ENCODE peak calls at places on chromosomes 7 and 10, in nine cellular contexts. N is BE2C, V is uterus, G is IMR-90, K is tibial artery, B is aorta, X is upper lobe of right lung, H is ovary, J is testis. A is an unnamed sample.
A peak's percentile ranks its signal among the peaks of the same experiment; 100 is the strongest.

GRCh38 chr10:68348265-68348741 is 15.6 kb upstream of the PBLD start:
- DNase-seq in G (peak; percentile 65), J (peak; percentile 31), B (no peak), K (no peak), N (peak; percentile 48), V (no peak), X (no peak), H (no peak), A (peak; percentile 61)

GRCh38 chr10:127300868-127301321 is 104.5 kb upstream of the INSYN2A start:
- DNase-seq in N (no peak), H (no peak), V (no peak), K (peak; percentile 34), X (no peak), G (no peak), J (no peak), B (no peak), A (no peak)

GRCh38 chr7:43164757-43165156 is 52.3 kb downstream of the HECW1 start:
- DNase-seq in K (no peak), J (no peak), V (no peak), X (no peak), N (no peak), H (no peak), B (no peak), G (peak; percentile 97), A (no peak)

GRCh38 chr10:45052700-45053099 is 52.0 kb downstream of the ZNF22 start:
- DNase-seq in N (no peak), H (no peak), B (no peak), K (no peak), X (no peak), V (no peak), G (no peak), J (no peak), A (no peak)

GRCh38 chr7:82805527-82805960 is 357.1 kb downstream of the PCLO start:
- DNase-seq in B (no peak), K (no peak), H (no peak), X (no peak), J (no peak), G (peak; percentile 95), V (no peak), N (peak; percentile 21), A (no peak)

GRCh38 chr7:38825721-38826440 is 83.1 kb downstream of the VPS41 start:
- DNase-seq in K (no peak), H (no peak), B (no peak), X (no peak), G (no peak), J (no peak), N (peak; percentile 12), V (no peak), A (no peak)

GRCh38 chr10:133162178-133162909 is 2.3 kb downstream of the KNDC1 start:
- DNase-seq in N (no peak), B (no peak), G (no peak), V (no peak), J (peak; percentile 85), X (peak; percentile 80), H (peak; percentile 18), K (no peak), A (no peak)

GRCh38 chr7:152016947-152017346 is 8.5 kb upstream of the GALNT11 start:
- DNase-seq in G (no peak), X (no peak), H (no peak), K (no peak), N (no peak), V (no peak), B (no peak), J (no peak), A (no peak)

GRCh38 chr7:81845628-81846259 is 75.9 kb upstream of the HGF start:
- DNase-seq in K (no peak), H (no peak), B (no peak), N (no peak), X (no peak), J (no peak), G (peak; percentile 25), V (no peak), A (no peak)

GRCh38 chr7:27148031-27148775 is 629 bp upstream of the HOXA6 start:
- DNase-seq in J (peak; percentile 6), V (peak; percentile 31), H (peak; percentile 27), B (no peak), N (peak; percentile 4), K (peak; percentile 80), G (no peak), X (no peak), A (peak; percentile 21)

DNA sequence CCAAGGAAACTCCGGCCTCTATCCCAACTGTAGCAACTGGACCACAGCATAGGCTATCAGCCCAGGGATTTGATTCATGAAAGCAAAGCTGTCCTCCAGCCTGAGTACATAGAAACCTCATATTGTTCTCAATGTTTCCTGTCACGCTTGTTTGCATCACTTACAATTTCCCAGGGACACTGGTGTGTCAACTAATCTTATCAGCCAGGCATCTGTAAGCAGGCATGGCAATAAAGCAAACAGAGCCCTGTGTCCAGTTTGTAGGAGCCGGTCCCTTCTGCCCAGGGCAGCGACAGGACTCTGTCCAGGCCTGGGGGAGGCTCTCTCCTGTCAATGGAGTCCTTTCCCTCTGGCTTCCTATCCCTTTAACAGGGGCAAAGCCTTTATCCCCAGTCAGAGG is 23.0 kb upstream of the CDHR3 start:
- DNase-seq in V (no peak), J (no peak), B (no peak), K (no peak), X (no peak), N (peak; percentile 27), H (no peak), G (no peak), A (no peak)
- H3K4me1 ChIP-seq in V (no peaks in the 10 kb centered on the region), J (peaks cover 3% of the 10 kb centered on the region), B (no peaks in the 10 kb centered on the region), K (no peaks in the 10 kb centered on the region), X (peaks cover 1% of the 10 kb centered on the region), N (peaks cover 15% of the 10 kb centered on the region), H (no peaks in the 10 kb centered on the region), G (no peaks in the 10 kb centered on the region), A (no peaks in the 10 kb centered on the region)

GRCh38 chr7:108283252-108283651 is 153.1 kb upstream of the LAMB4 start:
- DNase-seq in V (no peak), K (no peak), H (no peak), J (no peak), N (no peak), B (no peak), G (no peak), X (no peak), A (no peak)

GRCh38 chr7:108285018-108285368 is 154.8 kb upstream of the LAMB4 start:
- DNase-seq in G (no peak), K (no peak), N (no peak), J (no peak), X (no peak), V (no peak), H (no peak), B (no peak), A (no peak)

GRCh38 chr7:108286290-108286904 is 156.2 kb upstream of the LAMB4 start:
- DNase-seq in V (no peak), H (no peak), B (no peak), G (no peak), X (no peak), J (no peak), K (no peak), N (no peak), A (no peak)

GRCh38 chr7:108282427-108282996 is 152.4 kb upstream of the LAMB4 start:
- DNase-seq in H (no peak), N (peak; percentile 29), J (no peak), B (no peak), V (no peak), K (no peak), G (no peak), X (no peak), A (no peak)

GRCh38 chr7:108284349-108285017 is 154.3 kb upstream of the LAMB4 start:
- DNase-seq in K (no peak), V (no peak), G (no peak), N (no peak), J (no peak), H (no peak), B (no peak), X (no peak), A (no peak)
- H3K4me3 ChIP-seq in K (no peak overlapping the region), V (no peak overlapping the region), G (no peak overlapping the region), N (no peak overlapping the region), J (no peak overlapping the region), H (no peak overlapping the region), B (no peak overlapping the region), X (no peak overlapping the region), A (no peak overlapping the region)

DNA sequence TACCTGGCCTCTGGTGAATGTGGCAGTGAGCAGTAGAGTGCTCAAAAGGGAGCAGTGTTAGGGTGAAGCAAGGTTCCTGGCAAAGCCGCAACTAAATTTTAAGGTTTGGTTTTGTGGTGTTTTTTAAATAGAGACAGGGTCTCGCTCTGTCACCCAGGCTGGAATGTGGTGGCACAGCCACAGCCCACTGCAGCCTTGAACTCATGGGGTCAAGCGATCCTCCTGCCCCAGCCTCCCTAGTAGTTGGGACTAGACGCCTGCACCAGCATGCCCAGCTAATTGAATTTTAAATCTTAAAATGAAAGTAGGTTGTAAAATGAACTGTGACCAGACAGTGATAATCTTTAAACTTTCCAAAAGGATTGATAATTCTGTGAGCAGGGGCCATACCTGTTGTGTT is 130.4 kb downstream of the CCNY start:
- DNase-seq in V (no peak), X (no peak), B (no peak), K (no peak), N (no peak), H (no peak), J (no peak), G (no peak), A (no peak)
- H3K4me1 ChIP-seq in V (peaks cover 7% of the 10 kb centered on the region), X (peaks cover 41% of the 10 kb centered on the region), B (no peaks in the 10 kb centered on the region), K (peaks cover 40% of the 10 kb centered on the region), N (peaks cover 15% of the 10 kb centered on the region), H (peaks cover 17% of the 10 kb centered on the region), J (peaks cover 13% of the 10 kb centered on the region), G (peaks cover 29% of the 10 kb centered on the region), A (peaks cover 66% of the 10 kb centered on the region)

GRCh38 chr10:61320996-61321395 is 132.2 kb downstream of the TMEM26 start:
- DNase-seq in J (no peak), B (no peak), K (no peak), X (no peak), G (no peak), H (no peak), V (no peak), N (no peak), A (no peak)

GRCh38 chr10:61316866-61317265 is 136.3 kb downstream of the TMEM26 start:
- DNase-seq in N (no peak), K (no peak), B (no peak), J (no peak), H (no peak), V (no peak), G (no peak), X (no peak), A (no peak)

GRCh38 chr10:61319550-61320256 is 133.5 kb downstream of the TMEM26 start:
- DNase-seq in V (no peak), K (no peak), J (no peak), N (no peak), X (no peak), B (no peak), G (peak; percentile 6), H (no peak), A (no peak)

GRCh38 chr10:61320257-61320587 is 133.0 kb downstream of the TMEM26 start:
- DNase-seq in H (no peak), J (no peak), V (no peak), X (no peak), K (no peak), G (no peak), N (no peak), B (no peak), A (no peak)

DNA sequence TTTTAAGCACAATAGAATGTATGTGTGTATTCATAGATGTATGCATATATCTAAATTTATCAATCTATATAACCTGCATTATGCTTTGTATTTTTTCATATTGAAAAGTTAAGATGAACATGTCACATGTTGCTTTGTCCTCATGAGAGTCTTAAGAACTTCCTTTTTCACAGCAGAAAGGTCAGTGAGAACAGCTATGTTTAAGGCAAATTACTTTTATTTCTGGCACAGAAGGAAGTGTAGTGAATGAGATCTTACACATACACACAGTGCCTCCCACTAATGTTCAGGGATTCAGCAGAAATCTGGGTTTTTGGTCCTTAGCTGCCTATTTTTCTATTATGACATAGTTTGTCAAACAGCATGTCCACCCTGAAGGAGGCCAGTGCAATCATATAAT is 134.8 kb downstream of the TMEM26 start:
- DNase-seq in G (no peak), K (no peak), H (no peak), X (no peak), J (no peak), N (no peak), B (no peak), V (no peak), A (no peak)
- H3K4me3 ChIP-seq in G (no peak overlapping the region), K (no peak overlapping the region), H (no peak overlapping the region), X (no peak overlapping the region), J (no peak overlapping the region), N (no peak overlapping the region), B (no peak overlapping the region), V (no peak overlapping the region), A (no peak overlapping the region)

A was measured in HAP-1.